ENCODE peak calls at places on chromosomes 3 and 15, in ten cellular contexts. S is OCI-LY7, F is IMR-90, A is hepatocyte, H is fibroblast of lung, C is PC-3, D is HepG2, G is GM23248, U is neural progenitor cell, B is astrocyte. O is an unnamed sample. For H4K20me1, the result is how much of the 10 kb centered on the place peaks cover.

GRCh38 chr3:45477026-45477725 is 88.8 kb downstream of the LARS2 start:
- DNase-seq in S (no peak), F (peak), A (no peak), H (peak), C (no peak), D (no peak), G (no peak), U (no peak), B (peak), O (peak)

GRCh38 chr3:169241928-169242751 is 421.4 kb downstream of the MECOM start:
- DNase-seq in S (no peak), F (peak), A (peak), H (peak), C (no peak), D (no peak), G (peak), U (peak), B (peak), O (peak)

GRCh38 chr15:67895237-67895636 is 55.4 kb upstream of the RNU6-1 start:
- DNase-seq in S (no peak), F (no peak), A (no peak), H (no peak), C (no peak), D (no peak), G (no peak), U (no peak), B (no peak), O (no peak)

GRCh38 chr3:29914861-29915524 is 634.1 kb downstream of the RBMS3 start:
- DNase-seq in S (no peak), F (peak), A (peak), H (peak), C (peak), D (no peak), G (peak), U (no peak), B (peak), O (peak)

GRCh38 chr3:47370887-47371697 is 9.7 kb upstream of the PTPN23 start:
- DNase-seq in S (peak), F (no peak), A (peak), H (no peak), C (no peak), D (no peak), G (peak), U (peak), B (no peak), O (peak)

GRCh38 chr3:125357032-125357658 is 18.0 kb downstream of the ZNF148 start:
- DNase-seq in S (no peak), F (peak), A (peak), H (peak), C (peak), D (peak), G (peak), U (peak), B (peak), O (peak)

GRCh38 chr3:66789584-66790237 is 208.4 kb upstream of the KBTBD8 start:
- DNase-seq in S (no peak), F (no peak), A (no peak), H (peak), C (no peak), D (no peak), G (no peak), U (no peak), B (peak), O (no peak)

GRCh38 chr3:27713066-27713400 is 9.1 kb downstream of the EOMES start:
- DNase-seq in S (no peak), F (no peak), A (no peak), H (no peak), C (peak), D (no peak), G (no peak), U (no peak), B (no peak), O (peak)

GRCh38 chr15:57171414-57171813 is 204.9 kb upstream of the CGNL1 start:
- DNase-seq in S (no peak), F (peak), A (no peak), H (no peak), C (no peak), D (no peak), G (no peak), U (no peak), B (no peak), O (no peak)

GRCh38 chr3:65170357-65171090 is 482.7 kb upstream of the ADAMTS9 start:
- DNase-seq in S (no peak), F (peak), A (peak), H (peak), C (no peak), D (no peak), G (peak), U (peak), B (peak), O (no peak)

GRCh38 chr15:84671211-84671610 is 13.2 kb upstream of the NMB start:
- DNase-seq in S (no peak), F (peak), A (no peak), H (peak), C (no peak), D (no peak), G (peak), U (no peak), B (peak), O (peak)

GRCh38 chr15:92638291-92638708 is 17.3 kb downstream of the FAM174B start:
- DNase-seq in S (no peak), F (peak), A (peak), H (peak), C (peak), D (peak), G (no peak), U (no peak), B (peak), O (peak)

GRCh38 chr3:159189994-159190669 is 388.3 kb downstream of the MFSD1 start:
- DNase-seq in S (no peak), F (no peak), A (no peak), H (peak), C (peak), D (no peak), G (peak), U (no peak), B (peak), O (no peak)

GRCh38 chr3:69288161-69288895 is 97.6 kb downstream of the FRMD4B start:
- DNase-seq in S (no peak), F (no peak), A (no peak), H (peak), C (no peak), D (no peak), G (no peak), U (peak), B (no peak), O (no peak)

GRCh38 chr15:80068578-80068977 is 9.1 kb downstream of the ZFAND6 start:
- DNase-seq in S (no peak), F (peak), A (no peak), H (peak), C (no peak), D (no peak), G (peak), U (no peak), B (peak), O (no peak)

GRCh38 chr3:59411694-59412093 is 361.9 kb upstream of the CFAP20DC start:
- DNase-seq in S (no peak), F (peak), A (no peak), H (peak), C (peak), D (no peak), G (peak), U (no peak), B (no peak), O (no peak)

GRCh38 chr15:88918738-88919137 is 5.6 kb upstream of the MFGE8 start:
- DNase-seq in S (no peak), F (peak), A (peak), H (peak), C (peak), D (no peak), G (peak), U (no peak), B (peak), O (peak)

GRCh38 chr15:65421360-65422215 is 1.2 kb downstream of the IGDCC4 start:
- DNase-seq in S (no peak), F (peak), A (peak), H (peak), C (peak), D (no peak), G (peak), U (peak), B (peak), O (peak)

GRCh38 chr3:123618768-123619484 is 34.1 kb upstream of the HACD2 start:
- DNase-seq in S (peak), F (peak), A (peak), H (peak), C (peak), D (no peak), G (peak), U (no peak), B (peak), O (peak)

GRCh38 chr15:95558131-95558530 is 772.4 kb upstream of the NR2F2 start:
- DNase-seq in S (no peak), F (peak), A (no peak), H (peak), C (peak), D (no peak), G (peak), U (no peak), B (peak), O (no peak)

GRCh38 chr3:72111265-72111972 is 326.5 kb upstream of the PROK2 start:
- DNase-seq in S (no peak), F (no peak), A (no peak), H (no peak), C (no peak), D (no peak), G (no peak), U (no peak), B (no peak), O (no peak)

GRCh38 chr3:134542287-134542686 is 56.4 kb downstream of the CEP63 start:
- DNase-seq in S (no peak), F (no peak), A (no peak), H (no peak), C (no peak), D (no peak), G (no peak), U (peak), B (no peak), O (no peak)

GRCh38 chr3:4721511-4721911 is 228.4 kb downstream of the ITPR1 start:
- DNase-seq in S (no peak), F (peak), A (no peak), H (peak), C (peak), D (no peak), G (peak), U (no peak), B (peak), O (no peak)

GRCh38 chr3:186097663-186098451 is 11.0 kb downstream of the ETV5 start:
- DNase-seq in S (no peak), F (peak), A (peak), H (peak), C (peak), D (peak), G (peak), U (peak), B (peak), O (peak)

GRCh38 chr3:13577181-13578121 is 28.5 kb downstream of the FBLN2 start:
- DNase-seq in S (no peak), F (no peak), A (no peak), H (no peak), C (no peak), D (no peak), G (no peak), U (no peak), B (no peak), O (peak)

GRCh38 chr15:25177955-25178801 is 223.4 kb downstream of the SNRPN start:
- DNase-seq in S (no peak), F (no peak), A (peak), H (no peak), C (no peak), D (no peak), G (no peak), U (no peak), B (no peak), O (peak)

GRCh38 chr3:17808994-17809393 is 66.6 kb upstream of the TBC1D5 start:
- DNase-seq in S (no peak), F (peak), A (no peak), H (peak), C (peak), D (no peak), G (peak), U (no peak), B (peak), O (no peak)

GRCh38 chr15:28889346-28889745 is 3.6 kb downstream of the APBA2 start:
- DNase-seq in S (no peak), F (no peak), A (no peak), H (no peak), C (no peak), D (no peak), G (no peak), U (no peak), B (no peak), O (no peak)

GRCh38 chr15:60797444-60798040 is 318.6 kb upstream of the ICE2 start:
- DNase-seq in S (no peak), F (no peak), A (no peak), H (peak), C (no peak), D (no peak), G (peak), U (no peak), B (peak), O (no peak)

GRCh38 chr3:183564046-183564445 is 8.5 kb upstream of the KLHL6 start:
- DNase-seq in S (peak), F (no peak), A (no peak), H (no peak), C (no peak), D (no peak), G (no peak), U (no peak), B (no peak), O (no peak)

GRCh38 chr15:50883903-50884302 is 24.6 kb upstream of the AP4E1 start:
- DNase-seq in S (peak), F (peak), A (peak), H (peak), C (peak), D (no peak), G (peak), U (no peak), B (peak), O (peak)

GRCh38 chr3:71101014-71101413 is 482.5 kb downstream of the FOXP1 start:
- DNase-seq in S (no peak), F (peak), A (no peak), H (peak), C (peak), D (no peak), G (peak), U (no peak), B (peak), O (no peak)

GRCh38 chr15:65110676-65111292 is 4.2 kb downstream of the UBAP1L start:
- DNase-seq in S (no peak), F (peak), A (no peak), H (peak), C (no peak), D (no peak), G (peak), U (peak), B (peak), O (no peak)

GRCh38 chr3:189718215-189718614 is 87.0 kb downstream of the TP63 start:
- DNase-seq in S (no peak), F (no peak), A (no peak), H (no peak), C (no peak), D (no peak), G (no peak), U (no peak), B (no peak), O (no peak)

GRCh38 chr15:58438956-58439355 is 7.2 kb downstream of the LIPC start:
- DNase-seq in S (peak), F (peak), A (peak), H (peak), C (peak), D (peak), G (peak), U (peak), B (peak), O (no peak)

GRCh38 chr15:58442122-58442521 is 10.3 kb downstream of the LIPC start:
- DNase-seq in S (no peak), F (no peak), A (no peak), H (no peak), C (peak), D (no peak), G (peak), U (no peak), B (peak), O (no peak)

GRCh38 chr15:58440181-58440910 is 8.6 kb downstream of the LIPC start:
- DNase-seq in S (no peak), F (peak), A (peak), H (peak), C (peak), D (peak), G (peak), U (no peak), B (peak), O (no peak)

GRCh38 chr15:58441376-58442070 is 9.7 kb downstream of the LIPC start:
- DNase-seq in S (no peak), F (peak), A (no peak), H (peak), C (peak), D (no peak), G (peak), U (no peak), B (peak), O (peak)

GRCh38 chr15:58440922-58441321 is 9.1 kb downstream of the LIPC start:
- DNase-seq in S (no peak), F (no peak), A (peak), H (no peak), C (peak), D (no peak), G (no peak), U (no peak), B (no peak), O (no peak)
- H3K4me3 ChIP-seq in S (no peak), F (no peak), A (no peak), H (no peak), C (no peak), D (no peak), G (no peak), U (no peak), B (no peak), O (no peak)

GRCh38 chr3:23822559-23822958 is 16.8 kb downstream of the UBE2E1 start:
- DNase-seq in S (no peak), F (no peak), A (no peak), H (no peak), C (no peak), D (no peak), G (no peak), U (no peak), B (no peak), O (no peak)
- H4K20me1 ChIP-seq in S (under half), F (half or more), A (half or more), H (under half), C (under half), D (under half), G (under half), U (half or more), B (half or more), O (under half)

GRCh38 chr15:38829086-38829485 is 264.5 kb upstream of the RASGRP1 start:
- DNase-seq in S (no peak), F (no peak), A (no peak), H (no peak), C (no peak), D (no peak), G (no peak), U (no peak), B (no peak), O (no peak)
- H3K4me3 ChIP-seq in S (no peak), F (no peak), A (no peak), H (no peak), C (no peak), D (no peak), G (no peak), U (no peak), B (no peak), O (no peak)

DNA sequence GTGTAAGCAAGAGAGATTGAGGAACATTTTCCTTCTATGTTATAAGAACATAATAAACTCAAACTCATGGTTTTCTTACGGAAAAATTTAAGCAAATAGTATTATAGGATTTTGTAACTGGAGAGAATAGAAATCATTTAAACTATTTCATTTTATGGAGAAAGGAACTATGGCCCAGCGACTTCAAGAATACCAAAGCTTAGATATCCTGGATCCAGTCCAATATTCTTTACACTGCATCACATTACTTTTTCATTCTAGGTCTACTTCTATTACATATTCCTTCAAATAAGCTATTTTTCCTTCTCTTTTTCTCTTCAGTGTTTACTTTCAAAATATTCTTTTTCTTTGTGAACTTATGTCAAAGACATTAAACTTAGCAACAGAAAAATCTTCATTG is 20.5 kb downstream of the KPNA4 start:
- DNase-seq in S (no peak), F (no peak), A (no peak), H (peak), C (peak), D (no peak), G (no peak), U (no peak), B (peak), O (no peak)
- H4K20me1 ChIP-seq in S (under half), F (half or more), A (half or more), H (under half), C (half or more), D (under half), G (half or more), U (half or more), B (half or more), O (half or more)

GRCh38 chr3:164360078-164360578 is 718.2 kb downstream of the SI start:
- DNase-seq in S (no peak), F (no peak), A (no peak), H (no peak), C (no peak), D (no peak), G (no peak), U (no peak), B (no peak), O (no peak)

GRCh38 chr3:164364111-164364510 is 714.2 kb downstream of the SI start:
- DNase-seq in S (no peak), F (no peak), A (no peak), H (no peak), C (no peak), D (no peak), G (no peak), U (no peak), B (no peak), O (no peak)

GRCh38 chr3:164365242-164365641 is 713.1 kb downstream of the SI start:
- DNase-seq in S (no peak), F (no peak), A (no peak), H (peak), C (no peak), D (no peak), G (no peak), U (no peak), B (no peak), O (no peak)

DNA sequence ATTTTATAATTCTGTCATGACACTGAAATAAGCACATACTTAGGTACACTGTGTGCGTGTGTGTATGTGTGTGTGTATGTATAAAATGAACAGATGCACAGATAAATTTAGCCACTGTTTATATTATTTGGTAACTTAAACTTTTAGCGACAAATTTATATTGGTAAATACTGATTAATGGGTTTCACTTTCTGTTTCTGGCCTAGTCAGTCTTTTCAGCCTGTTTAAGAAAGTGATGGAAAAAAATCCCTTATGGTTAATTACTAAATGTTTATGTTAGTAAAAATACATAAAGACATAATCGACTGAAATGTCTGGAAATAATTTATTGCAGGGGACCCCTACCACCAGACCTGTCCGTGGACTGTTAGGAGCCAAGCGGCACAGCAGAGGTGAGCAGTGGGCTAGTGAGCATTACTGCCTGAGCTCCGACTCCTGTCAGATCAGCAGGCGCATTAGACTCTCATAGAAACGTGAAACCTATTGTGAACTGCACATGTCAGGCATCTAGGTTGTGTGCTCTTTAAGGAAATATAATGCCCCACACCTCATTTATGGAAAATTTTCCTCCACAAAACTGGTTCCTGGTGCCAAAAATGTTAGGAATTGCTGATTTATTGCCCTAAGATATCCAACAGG is 717.4 kb downstream of the SI start:
- DNase-seq in S (no peak), F (no peak), A (no peak), H (no peak), C (no peak), D (no peak), G (no peak), U (no peak), B (no peak), O (no peak)
- H3K4me3 ChIP-seq in S (no peak), F (no peak), A (no peak), H (no peak), C (peak), D (no peak), G (no peak), U (no peak), B (no peak), O (no peak)

GRCh38 chr3:19596408-19596807 is 337.6 kb downstream of the EFHB start:
- DNase-seq in S (no peak), F (no peak), A (no peak), H (no peak), C (no peak), D (no peak), G (no peak), U (no peak), B (no peak), O (no peak)

GRCh38 chr3:19598870-19599269 is 335.1 kb downstream of the EFHB start:
- DNase-seq in S (no peak), F (no peak), A (no peak), H (no peak), C (no peak), D (no peak), G (no peak), U (no peak), B (no peak), O (no peak)

GRCh38 chr3:19595884-19596283 is 338.1 kb downstream of the EFHB start:
- DNase-seq in S (no peak), F (no peak), A (no peak), H (no peak), C (no peak), D (no peak), G (no peak), U (no peak), B (no peak), O (no peak)
- H4K20me1 ChIP-seq in S (under half), F (under half), A (under half), H (under half), C (under half), D (under half), G (under half), U (under half), B (under half), O (under half)

GRCh38 chr3:113623324-113623723 is 73.1 kb downstream of the USF3 start:
- DNase-seq in S (no peak), F (no peak), A (peak), H (no peak), C (no peak), D (no peak), G (no peak), U (peak), B (no peak), O (no peak)
- H3K4me3 ChIP-seq in S (no peak), F (no peak), A (no peak), H (peak), C (no peak), D (no peak), G (no peak), U (no peak), B (no peak), O (peak)

O was measured in osteoblast.